ENCODE peak calls at places on chromosomes 12 and 14, in four cellular contexts. R is SK-N-SH, H is GM12878, F is HepG2. P is an unnamed sample.

GRCh38 chr12:105214670-105215375 is 21.2 kb downstream of the APPL2 start:
- DNase-seq in R (no peak), H (no peak), F (peak), P (no peak)

GRCh38 chr12:105343836-105344235 is 13.3 kb downstream of the C12orf75 start:
- DNase-seq in R (no peak), H (no peak), F (no peak), P (no peak)

GRCh38 chr12:109678732-109679131 is 34.9 kb upstream of the FAM222A start:
- DNase-seq in R (peak), H (no peak), F (no peak), P (no peak)

GRCh38 chr14:73722581-73722980 is 8.4 kb upstream of the PNMA1 start:
- DNase-seq in R (no peak), H (no peak), F (no peak), P (no peak)

GRCh38 chr12:100138048-100138907 is 4.4 kb downstream of the BLTP3B start:
- DNase-seq in R (no peak), H (no peak), F (no peak), P (peak)

GRCh38 chr12:114678028-114678427 is 5.9 kb downstream of the TBX3 start:
- DNase-seq in R (peak), H (no peak), F (no peak), P (no peak)

GRCh38 chr14:54782803-54783659 is 119.6 kb downstream of the GCH1 start:
- DNase-seq in R (no peak), H (no peak), F (peak), P (no peak)

GRCh38 chr12:11697670-11698387 is 48.4 kb downstream of the ETV6 start:
- DNase-seq in R (no peak), H (no peak), F (no peak), P (no peak)

GRCh38 chr12:75690556-75690955 is 179.1 kb upstream of the KRR1 start:
- DNase-seq in R (no peak), H (no peak), F (no peak), P (peak)

GRCh38 chr12:31897791-31898503 is 61.3 kb upstream of the RESF1 start:
- DNase-seq in R (peak), H (no peak), F (no peak), P (no peak)
- TF ChIP-seq PBX3 in R (no peak), H (no peak), F (no peak), P (no peak)

DNA sequence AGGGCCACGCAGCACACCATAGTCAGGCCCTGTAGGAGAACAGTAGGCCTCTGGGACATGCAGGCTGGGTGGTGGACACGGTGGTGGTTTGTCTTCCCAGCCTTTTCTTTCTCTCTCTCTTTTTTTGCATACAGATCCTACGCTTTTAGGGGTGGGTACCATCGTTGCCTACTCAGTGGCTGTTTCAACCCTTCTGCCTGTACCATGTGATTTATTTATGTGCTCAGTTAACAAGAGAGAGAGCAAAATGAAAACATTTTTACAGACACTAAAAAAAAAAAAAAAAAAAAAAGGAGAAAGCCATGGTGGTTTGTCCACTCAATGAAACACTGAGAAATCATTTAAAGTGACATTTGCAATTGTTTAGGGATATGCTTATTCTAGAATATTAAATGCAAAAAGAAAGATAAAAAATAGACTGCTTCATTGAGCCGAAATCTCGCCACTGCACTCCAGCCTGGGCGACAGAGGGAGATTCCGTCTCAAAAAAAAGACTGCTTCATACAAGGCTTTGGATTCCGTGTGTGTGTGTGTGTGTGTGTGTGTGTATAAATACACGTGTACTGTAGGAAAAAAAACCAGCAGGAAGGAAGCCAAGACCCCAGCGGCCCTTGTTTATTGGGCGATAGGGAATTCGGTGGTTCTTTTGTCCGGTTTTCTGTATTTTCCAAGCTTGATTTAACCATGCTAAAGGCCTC is 3.3 kb upstream of the ZNF839 start:
- DNase-seq in R (no peak), H (no peak), F (peak), P (peak)
- TF ChIP-seq PBX3 in R (no peak), H (no peak), F (no peak), P (no peak)

DNA sequence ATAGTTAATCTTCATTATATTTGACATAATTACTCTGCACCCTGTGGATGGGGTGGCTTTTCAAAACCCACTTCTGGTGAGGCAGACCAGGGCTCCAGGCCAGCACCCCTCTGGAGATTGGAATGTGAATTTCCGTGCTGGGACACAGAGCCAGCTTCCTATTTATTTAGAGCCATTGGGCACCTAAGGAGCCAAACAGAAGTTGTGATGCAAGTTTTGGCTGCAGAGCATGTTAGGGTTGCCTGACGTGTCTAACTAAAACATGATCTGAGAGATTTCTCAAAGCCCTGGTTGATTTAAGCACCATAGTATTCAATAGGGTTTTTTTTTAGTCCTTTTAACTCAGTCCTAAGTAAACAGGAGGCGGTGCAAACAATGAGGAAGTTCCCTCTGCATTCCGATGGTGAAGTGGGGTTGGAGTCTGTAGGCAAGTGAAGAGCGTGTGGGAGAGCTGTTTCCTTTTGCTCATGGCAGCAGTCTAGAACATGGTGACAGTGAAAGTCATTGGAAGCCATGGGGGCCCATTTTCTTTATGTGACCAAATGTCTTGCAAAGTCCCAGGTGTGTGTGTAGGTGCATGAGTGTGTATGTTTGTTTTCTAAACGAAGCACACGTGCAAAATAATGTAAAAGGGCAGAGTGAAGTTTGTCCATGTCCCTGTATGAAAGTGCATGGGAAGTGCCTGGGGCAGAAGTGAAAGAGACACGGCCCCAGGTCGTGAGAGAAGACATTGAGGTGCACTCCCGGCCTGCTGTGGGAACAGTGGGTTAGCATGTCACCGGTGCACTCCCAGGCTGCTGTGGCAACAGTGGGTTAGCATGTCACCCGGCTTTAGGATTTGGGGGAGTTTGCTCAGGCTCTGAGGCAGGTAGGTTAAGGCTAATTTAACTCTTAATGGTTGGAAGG is 117.7 kb downstream of the PRKCH start:
- DNase-seq in R (no peak), H (peak), F (peak), P (peak)
- TF ChIP-seq PBX3 in R (no peak), H (no peak), F (no peak), P (no peak)

DNA sequence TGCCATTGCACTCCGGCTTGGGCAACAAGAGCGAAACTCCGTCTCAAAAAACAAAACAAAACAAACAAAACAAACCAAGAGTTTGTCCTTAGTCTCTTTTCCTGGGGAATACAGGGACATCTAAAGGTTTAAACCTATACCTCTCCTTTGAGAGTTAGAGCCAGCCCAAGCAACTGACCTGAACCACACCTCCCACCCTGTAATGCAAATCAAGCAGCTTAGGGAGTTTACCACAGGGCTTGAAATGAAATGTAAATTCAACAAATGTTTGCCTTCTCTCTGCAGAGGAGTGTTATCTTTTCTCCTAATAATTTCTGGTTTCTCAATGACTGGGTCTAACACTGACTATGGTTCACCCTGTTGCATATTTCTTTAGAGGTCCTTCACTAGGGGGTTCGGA is 16.7 kb downstream of the PPP1CC start:
- DNase-seq in R (no peak), H (no peak), F (no peak), P (no peak)
- TF ChIP-seq PBX3 in R (no peak), H (no peak), F (no peak), P (no peak)

DNA sequence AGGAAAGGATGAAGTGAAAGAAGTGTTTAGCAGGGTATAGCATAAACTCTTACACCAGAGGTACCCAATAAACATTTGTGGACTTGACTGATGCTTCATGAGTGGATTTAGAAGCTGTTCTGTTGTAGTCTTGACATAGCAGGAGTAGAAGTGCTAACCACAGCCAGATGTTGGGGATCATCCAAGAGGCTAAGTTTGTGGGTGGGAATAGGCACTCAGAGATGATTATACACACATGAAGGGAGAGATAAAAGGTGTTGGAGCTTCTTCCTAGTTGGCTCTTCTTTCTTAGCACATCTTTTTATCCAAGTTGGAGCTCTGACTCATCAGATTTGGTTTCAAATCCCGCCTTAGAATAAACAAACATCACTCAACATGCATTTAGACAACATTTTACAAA is 166.7 kb upstream of the E2F7 start:
- DNase-seq in R (no peak), H (no peak), F (no peak), P (no peak)
- TF ChIP-seq PBX3 in R (no peak), H (no peak), F (no peak), P (no peak)

DNA sequence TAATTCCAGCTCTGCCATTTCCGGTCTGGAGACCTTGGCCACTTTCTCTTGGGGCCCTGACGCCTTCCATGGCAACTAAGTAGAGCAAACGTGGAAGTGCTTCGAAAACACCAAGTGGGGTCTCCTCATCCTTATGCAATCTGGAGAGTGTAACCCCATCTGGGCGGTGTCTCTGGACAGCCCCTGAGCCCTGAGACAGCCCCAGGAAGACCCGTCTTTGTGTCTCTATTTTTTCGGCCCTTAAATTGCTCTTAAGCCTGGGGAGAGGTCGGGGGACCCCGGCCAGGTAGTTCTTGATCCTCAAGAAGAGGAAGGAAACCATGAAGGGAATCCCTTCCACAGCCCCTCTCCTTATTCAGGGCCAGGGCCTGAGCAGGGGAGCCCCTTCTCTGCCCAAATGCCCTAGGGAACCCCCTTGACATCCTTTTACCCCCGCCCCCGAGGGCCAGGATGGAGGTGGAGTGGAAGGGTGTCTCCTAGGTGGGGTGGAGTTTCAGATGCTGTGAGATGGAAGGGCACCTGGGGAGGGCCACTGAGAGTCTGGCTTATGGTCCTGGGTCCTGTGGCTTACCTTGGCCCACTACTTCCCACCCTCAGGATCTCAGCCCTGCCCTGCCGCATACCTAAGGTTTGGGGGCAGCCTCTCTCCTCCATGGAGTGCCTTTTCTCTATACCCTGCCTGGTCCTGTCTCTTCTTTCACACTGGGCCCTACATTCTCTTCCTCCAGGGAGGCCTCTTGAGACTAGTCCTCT is 17.6 kb upstream of the NR4A1 start:
- DNase-seq in R (no peak), H (no peak), F (no peak), P (no peak)
- TF ChIP-seq PBX3 in R (no peak), H (no peak), F (no peak), P (no peak)

DNA sequence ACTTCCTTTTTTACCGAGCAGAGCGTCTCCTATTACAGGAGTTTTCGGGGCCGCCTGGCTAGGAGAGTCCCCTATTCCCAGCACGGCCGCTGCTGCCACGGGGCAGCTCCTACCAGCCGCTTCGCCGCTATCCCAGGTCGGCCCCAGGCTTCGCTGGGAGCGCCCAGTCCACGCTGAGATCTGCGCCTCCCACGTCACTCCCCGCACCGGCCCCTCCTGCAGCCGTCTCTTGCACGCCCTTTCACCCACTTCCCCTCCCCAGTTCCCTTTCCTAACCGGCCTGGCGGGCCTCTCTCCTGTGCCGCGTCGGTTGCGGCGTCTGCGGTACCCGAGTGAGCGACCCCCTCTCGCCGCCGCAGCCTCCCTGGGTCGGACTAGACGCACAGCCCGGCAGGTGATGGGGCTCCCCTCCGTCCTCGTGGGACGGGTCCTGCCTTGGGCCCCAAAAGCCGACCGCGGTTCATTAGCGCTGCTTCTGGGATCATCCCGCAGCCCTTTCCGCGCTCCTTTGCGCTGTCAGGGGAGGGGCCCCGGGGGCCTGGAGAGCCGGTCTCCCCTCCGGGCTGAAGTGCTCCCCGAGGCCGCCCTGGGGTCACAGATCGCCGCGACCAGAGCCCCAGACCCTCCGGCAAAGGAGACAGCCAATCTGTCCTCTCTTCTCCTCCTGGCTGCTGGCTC is 1318.4 kb downstream of the TMEM121 start:
- DNase-seq in R (peak), H (no peak), F (peak), P (peak)
- TF ChIP-seq PBX3 in R (no peak), H (no peak), F (no peak), P (no peak)

GRCh38 chr12:98123186-98123585 is 392.2 kb upstream of the TMPO start:
- DNase-seq in R (no peak), H (no peak), F (no peak), P (no peak)

GRCh38 chr12:98126637-98127335 is 388.6 kb upstream of the TMPO start:
- DNase-seq in R (no peak), H (no peak), F (peak), P (no peak)

GRCh38 chr12:98127854-98128253 is 387.5 kb upstream of the TMPO start:
- DNase-seq in R (no peak), H (no peak), F (no peak), P (no peak)

DNA sequence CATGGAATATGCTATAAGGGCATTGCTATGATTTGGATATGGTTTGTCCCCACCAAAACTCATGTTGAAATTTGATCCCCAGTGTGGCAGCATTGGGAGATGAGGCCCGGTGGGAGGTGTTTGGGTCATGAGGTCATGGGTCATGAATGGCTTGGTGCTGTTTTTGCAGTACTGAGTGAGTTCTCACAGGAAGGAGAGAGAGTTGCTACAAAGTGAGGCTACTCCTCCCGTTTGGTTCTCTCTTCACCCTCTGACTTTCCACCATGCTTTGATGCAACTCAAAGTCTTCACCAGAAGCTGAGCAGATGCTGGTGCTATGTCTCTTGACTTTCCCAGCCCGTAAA is 388.1 kb upstream of the TMPO start:
- DNase-seq in R (no peak), H (no peak), F (no peak), P (no peak)
- TF ChIP-seq PBX3 in R (no peak), H (no peak), F (no peak), P (no peak)